ENCODE peak calls at places on chromosomes 6 and 20, in six cellular contexts. One of them, this sample, is unnamed.

GRCh38 chr6:98579089-98579488 is 255.3 kb upstream of the POU3F2 start:
- DNase-seq in GM12878: no peak
- DNase-seq in K562: no peak
- DNase-seq in IMR-90: no peak
- DNase-seq in SK-N-SH: no peak
- DNase-seq in HepG2: no peak
- DNase-seq in this sample: no peak

GRCh38 chr6:119511024-119511423 is 161.5 kb upstream of the MAN1A1 start:
- DNase-seq in IMR-90: no peak
- DNase-seq in GM12878: no peak
- DNase-seq in K562: peak; percentile 50
- DNase-seq in SK-N-SH: no peak
- DNase-seq in HepG2: no peak
- DNase-seq in this sample: no peak

GRCh38 chr20:48457261-48458002 is 370.4 kb downstream of the PREX1 start:
- DNase-seq in SK-N-SH: no peak
- DNase-seq in K562: no peak
- DNase-seq in GM12878: no peak
- DNase-seq in HepG2: no peak
- DNase-seq in IMR-90: no peak
- DNase-seq in this sample: no peak

GRCh38 chr20:49446808-49447207 is 35.7 kb downstream of the KCNB1 start:
- DNase-seq in HepG2: no peak
- DNase-seq in IMR-90: no peak
- DNase-seq in K562: no peak
- DNase-seq in SK-N-SH: no peak
- DNase-seq in GM12878: no peak
- DNase-seq in this sample: no peak

GRCh38 chr6:148932731-148933130 is 185.9 kb downstream of the UST start:
- DNase-seq in SK-N-SH: no peak
- DNase-seq in IMR-90: peak; percentile 44
- DNase-seq in HepG2: no peak
- DNase-seq in GM12878: no peak
- DNase-seq in K562: no peak
- DNase-seq in this sample: no peak

GRCh38 chr20:44810061-44810390 is 320 bp downstream of the RIMS4 start:
- DNase-seq in SK-N-SH: no peak
- DNase-seq in K562: no peak
- DNase-seq in HepG2: no peak
- DNase-seq in IMR-90: no peak
- DNase-seq in GM12878: no peak
- DNase-seq in this sample: no peak

GRCh38 chr6:17994019-17994418 is 6.6 kb upstream of the KIF13A start:
- DNase-seq in IMR-90: peak; percentile 30
- DNase-seq in K562: no peak
- DNase-seq in GM12878: no peak
- DNase-seq in HepG2: no peak
- DNase-seq in SK-N-SH: no peak
- DNase-seq in this sample: no peak

GRCh38 chr6:56890683-56891429 is 64.1 kb upstream of the BEND6 start:
- DNase-seq in IMR-90: peak; percentile 97
- DNase-seq in SK-N-SH: no peak
- DNase-seq in GM12878: peak; percentile 92
- DNase-seq in HepG2: no peak
- DNase-seq in K562: peak; percentile 75
- DNase-seq in this sample: peak; percentile 58

GRCh38 chr6:97656236-97656635 is 373.2 kb upstream of the MMS22L start:
- DNase-seq in IMR-90: no peak
- DNase-seq in K562: no peak
- DNase-seq in SK-N-SH: no peak
- DNase-seq in GM12878: no peak
- DNase-seq in HepG2: no peak
- DNase-seq in this sample: no peak

GRCh38 chr6:7432391-7433207 is 43.0 kb downstream of the RIOK1 start:
- DNase-seq in K562: no peak
- DNase-seq in SK-N-SH: no peak
- DNase-seq in HepG2: peak; percentile 23
- DNase-seq in GM12878: no peak
- DNase-seq in IMR-90: no peak
- DNase-seq in this sample: no peak

GRCh38 chr6:45032426-45032825 is 295.7 kb upstream of the RUNX2 start:
- DNase-seq in IMR-90: no peak
- DNase-seq in K562: no peak
- DNase-seq in HepG2: no peak
- DNase-seq in SK-N-SH: no peak
- DNase-seq in GM12878: no peak
- DNase-seq in this sample: no peak

GRCh38 chr20:22508426-22508825 is 75.9 kb downstream of the FOXA2 start:
- DNase-seq in HepG2: no peak
- DNase-seq in K562: no peak
- DNase-seq in IMR-90: no peak
- DNase-seq in SK-N-SH: no peak
- DNase-seq in GM12878: no peak
- DNase-seq in this sample: no peak

GRCh38 chr6:53020005-53020744 is 25.1 kb upstream of the GSTA4 start:
- DNase-seq in K562: peak; percentile 78
- DNase-seq in SK-N-SH: peak; percentile 40
- DNase-seq in IMR-90: peak; percentile 72
- DNase-seq in GM12878: no peak
- DNase-seq in HepG2: no peak
- DNase-seq in this sample: no peak

GRCh38 chr20:43015566-43015965 is 174.1 kb downstream of the PTPRT start:
- DNase-seq in IMR-90: no peak
- DNase-seq in K562: no peak
- DNase-seq in GM12878: no peak
- DNase-seq in HepG2: no peak
- DNase-seq in SK-N-SH: no peak
- DNase-seq in this sample: no peak

GRCh38 chr20:49850463-49851233 is 38.0 kb downstream of the SLC9A8 start:
- DNase-seq in GM12878: no peak
- DNase-seq in SK-N-SH: no peak
- DNase-seq in IMR-90: no peak
- DNase-seq in HepG2: no peak
- DNase-seq in K562: no peak
- DNase-seq in this sample: no peak

GRCh38 chr20:61822396-61822795 is 243.3 kb downstream of the TAF4 start:
- DNase-seq in IMR-90: no peak
- DNase-seq in K562: no peak
- DNase-seq in SK-N-SH: no peak
- DNase-seq in HepG2: no peak
- DNase-seq in GM12878: no peak
- DNase-seq in this sample: no peak

GRCh38 chr6:16129623-16130243 is 847 bp downstream of the MYLIP start:
- DNase-seq in GM12878: no peak
- DNase-seq in SK-N-SH: no peak
- DNase-seq in HepG2: no peak
- DNase-seq in K562: peak; percentile 41
- DNase-seq in IMR-90: peak; percentile 5
- DNase-seq in this sample: peak; percentile 5

GRCh38 chr6:20876016-20876415 is 341.8 kb downstream of the CDKAL1 start:
- DNase-seq in GM12878: no peak
- DNase-seq in HepG2: no peak
- DNase-seq in K562: no peak
- DNase-seq in IMR-90: peak; percentile 77
- DNase-seq in SK-N-SH: peak; percentile 70
- DNase-seq in this sample: no peak

GRCh38 chr6:107819976-107820551 is 4.0 kb downstream of the SCML4 start:
- DNase-seq in K562: no peak
- DNase-seq in GM12878: no peak
- DNase-seq in SK-N-SH: peak; percentile 61
- DNase-seq in IMR-90: peak; percentile 1
- DNase-seq in HepG2: no peak
- DNase-seq in this sample: no peak

GRCh38 chr6:105769197-105769596 is 316.9 kb upstream of the PRDM1 start:
- DNase-seq in SK-N-SH: no peak
- DNase-seq in IMR-90: no peak
- DNase-seq in HepG2: no peak
- DNase-seq in GM12878: no peak
- DNase-seq in K562: no peak
- DNase-seq in this sample: no peak

GRCh38 chr6:152338335-152339125 is 298.6 kb downstream of the SYNE1 start:
- DNase-seq in SK-N-SH: peak; percentile 59
- DNase-seq in IMR-90: peak; percentile 21
- DNase-seq in GM12878: no peak
- DNase-seq in HepG2: peak; percentile 23
- DNase-seq in K562: peak; percentile 46
- DNase-seq in this sample: peak; percentile 10

DNA sequence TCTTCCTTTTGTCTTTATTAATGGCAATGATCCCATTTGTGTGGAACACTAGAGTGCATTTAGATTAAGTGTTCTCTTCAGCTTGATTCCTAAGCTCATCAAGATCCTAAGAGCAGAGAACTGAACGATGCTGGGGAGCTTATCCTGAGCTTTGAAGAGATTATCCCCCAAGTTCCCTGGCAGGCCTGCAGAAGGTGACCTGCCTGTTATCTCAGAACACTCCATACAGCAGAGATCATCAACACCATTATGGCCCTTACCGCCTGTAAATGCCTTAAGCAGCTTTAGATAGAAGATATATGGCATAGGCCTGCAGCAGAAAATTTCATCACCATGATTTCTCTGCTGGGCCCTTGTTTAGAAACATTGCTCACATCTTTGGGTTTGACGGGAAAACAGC is 779.9 kb upstream of the MAP3K7 start:
- DNase-seq in GM12878: no peak
- DNase-seq in SK-N-SH: no peak
- DNase-seq in HepG2: no peak
- DNase-seq in K562: no peak
- DNase-seq in IMR-90: no peak
- DNase-seq in this sample: no peak
- TF ChIP-seq SMC3 in GM12878: no peak
- TF ChIP-seq SMC3 in SK-N-SH: no peak
- TF ChIP-seq SMC3 in HepG2: no peak
- TF ChIP-seq SMC3 in K562: no peak
- TF ChIP-seq SMC3 in IMR-90: no peak
- TF ChIP-seq SMC3 in this sample: no peak

DNA sequence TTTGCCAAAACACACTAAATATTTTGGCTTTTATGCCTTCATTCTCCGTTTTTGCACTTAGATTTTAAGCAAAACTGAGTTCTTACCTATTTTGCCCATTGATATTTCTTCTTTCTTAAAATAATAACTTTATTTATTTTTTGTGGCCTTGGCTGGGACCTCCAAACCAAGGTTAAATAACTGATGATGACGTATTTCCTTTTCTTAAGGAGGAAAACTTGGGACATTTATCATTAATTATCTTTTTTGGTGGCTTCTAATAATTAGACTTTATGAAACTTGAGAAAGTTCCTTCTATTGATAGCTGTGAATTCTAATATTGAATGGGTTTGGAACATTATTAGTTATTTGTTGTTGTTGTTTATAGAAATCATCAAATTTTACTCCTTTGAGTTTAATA is 154.5 kb downstream of the ADGB start:
- DNase-seq in GM12878: no peak
- DNase-seq in SK-N-SH: no peak
- DNase-seq in K562: no peak
- DNase-seq in HepG2: no peak
- DNase-seq in IMR-90: no peak
- DNase-seq in this sample: no peak
- TF ChIP-seq SMC3 in GM12878: no peak
- TF ChIP-seq SMC3 in SK-N-SH: no peak
- TF ChIP-seq SMC3 in K562: no peak
- TF ChIP-seq SMC3 in HepG2: no peak
- TF ChIP-seq SMC3 in IMR-90: no peak
- TF ChIP-seq SMC3 in this sample: no peak

GRCh38 chr20:50850721-50851286 is 55.9 kb downstream of the BCAS4 start:
- DNase-seq in SK-N-SH: no peak
- DNase-seq in K562: no peak
- DNase-seq in GM12878: no peak
- DNase-seq in HepG2: no peak
- DNase-seq in IMR-90: no peak
- DNase-seq in this sample: no peak
- TF ChIP-seq SMC3 in SK-N-SH: no peak
- TF ChIP-seq SMC3 in K562: no peak
- TF ChIP-seq SMC3 in GM12878: no peak
- TF ChIP-seq SMC3 in HepG2: no peak
- TF ChIP-seq SMC3 in IMR-90: no peak
- TF ChIP-seq SMC3 in this sample: no peak

GRCh38 chr6:160084198-160084776 is 37.3 kb upstream of the SLC22A1 start:
- DNase-seq in K562: no peak
- DNase-seq in GM12878: no peak
- DNase-seq in IMR-90: no peak
- DNase-seq in HepG2: no peak
- DNase-seq in SK-N-SH: no peak
- DNase-seq in this sample: no peak

GRCh38 chr6:160080097-160080496 is 41.5 kb upstream of the SLC22A1 start:
- DNase-seq in HepG2: no peak
- DNase-seq in K562: no peak
- DNase-seq in GM12878: no peak
- DNase-seq in IMR-90: no peak
- DNase-seq in SK-N-SH: no peak
- DNase-seq in this sample: no peak

GRCh38 chr6:160085226-160085625 is 36.4 kb upstream of the SLC22A1 start:
- DNase-seq in K562: no peak
- DNase-seq in SK-N-SH: no peak
- DNase-seq in IMR-90: no peak
- DNase-seq in GM12878: no peak
- DNase-seq in HepG2: no peak
- DNase-seq in this sample: no peak

GRCh38 chr6:160081398-160081797 is 40.2 kb upstream of the SLC22A1 start:
- DNase-seq in IMR-90: no peak
- DNase-seq in SK-N-SH: no peak
- DNase-seq in HepG2: no peak
- DNase-seq in GM12878: no peak
- DNase-seq in K562: no peak
- DNase-seq in this sample: no peak

GRCh38 chr6:160082627-160083026 is 39.0 kb upstream of the SLC22A1 start:
- DNase-seq in SK-N-SH: no peak
- DNase-seq in K562: no peak
- DNase-seq in GM12878: no peak
- DNase-seq in HepG2: no peak
- DNase-seq in IMR-90: no peak
- DNase-seq in this sample: no peak
- TF ChIP-seq SMC3 in SK-N-SH: no peak
- TF ChIP-seq SMC3 in K562: no peak
- TF ChIP-seq SMC3 in GM12878: no peak
- TF ChIP-seq SMC3 in HepG2: no peak
- TF ChIP-seq SMC3 in IMR-90: no peak
- TF ChIP-seq SMC3 in this sample: no peak

This sample was measured in A549.